ENCODE peak calls at places on chromosome 19, in five cellular contexts. One of them, this sample, is unnamed.

GRCh38 chr19:46515879-46516350 is 20.2 kb upstream of the PNMA8B start:
- ATAC-seq in activated CD4-positive, alpha-beta T cell treated with anti-CD3 and anti-CD28 coated beads for 36 hours: peak; percentile 87
- ATAC-seq in activated T-cell treated with anti-CD3 and anti-CD28 coated beads, Interleukin-2, amount 50 U/mL, for 4 hours: peak; percentile 65
- ATAC-seq in T-cell: peak; percentile 78
- ATAC-seq in activated CD8-positive, alpha-beta T cell treated with anti-CD3 and anti-CD28 coated beads, Interleukin-2, amount 10 ng/mL, durations not matched to agents 7 days and 5 days: peak; percentile 62
- ATAC-seq in this sample: peak; percentile 64

GRCh38 chr19:49453757-49454248 is 778 bp downstream of the ALDH16A1 start:
- ATAC-seq in activated CD4-positive, alpha-beta T cell treated with anti-CD3 and anti-CD28 coated beads for 36 hours: no peak
- ATAC-seq in activated T-cell treated with anti-CD3 and anti-CD28 coated beads, Interleukin-2, amount 50 U/mL, for 4 hours: no peak
- ATAC-seq in T-cell: no peak
- ATAC-seq in activated CD8-positive, alpha-beta T cell treated with anti-CD3 and anti-CD28 coated beads, Interleukin-2, amount 10 ng/mL, durations not matched to agents 7 days and 5 days: peak; percentile 4
- ATAC-seq in this sample: no peak

GRCh38 chr19:835201-835810 is 5.5 kb upstream of the PRTN3 start:
- ATAC-seq in activated CD4-positive, alpha-beta T cell treated with anti-CD3 and anti-CD28 coated beads for 36 hours: no peak
- ATAC-seq in activated T-cell treated with anti-CD3 and anti-CD28 coated beads, Interleukin-2, amount 50 U/mL, for 4 hours: no peak
- ATAC-seq in T-cell: no peak
- ATAC-seq in activated CD8-positive, alpha-beta T cell treated with anti-CD3 and anti-CD28 coated beads, Interleukin-2, amount 10 ng/mL, durations not matched to agents 7 days and 5 days: no peak
- ATAC-seq in this sample: peak; percentile 99

GRCh38 chr19:51687791-51688664 is 5.1 kb upstream of the SPACA6 start:
- ATAC-seq in activated CD4-positive, alpha-beta T cell treated with anti-CD3 and anti-CD28 coated beads for 36 hours: no peak
- ATAC-seq in activated T-cell treated with anti-CD3 and anti-CD28 coated beads, Interleukin-2, amount 50 U/mL, for 4 hours: no peak
- ATAC-seq in T-cell: no peak
- ATAC-seq in activated CD8-positive, alpha-beta T cell treated with anti-CD3 and anti-CD28 coated beads, Interleukin-2, amount 10 ng/mL, durations not matched to agents 7 days and 5 days: no peak
- ATAC-seq in this sample: no peak

GRCh38 chr19:32649751-32650150 is 25.2 kb downstream of the ANKRD27 start:
- ATAC-seq in activated CD4-positive, alpha-beta T cell treated with anti-CD3 and anti-CD28 coated beads for 36 hours: no peak
- ATAC-seq in activated T-cell treated with anti-CD3 and anti-CD28 coated beads, Interleukin-2, amount 50 U/mL, for 4 hours: no peak
- ATAC-seq in T-cell: no peak
- ATAC-seq in activated CD8-positive, alpha-beta T cell treated with anti-CD3 and anti-CD28 coated beads, Interleukin-2, amount 10 ng/mL, durations not matched to agents 7 days and 5 days: no peak
- ATAC-seq in this sample: no peak

GRCh38 chr19:56917998-56918397 is 77.5 kb upstream of the PEG3 start:
- ATAC-seq in activated CD4-positive, alpha-beta T cell treated with anti-CD3 and anti-CD28 coated beads for 36 hours: no peak
- ATAC-seq in activated T-cell treated with anti-CD3 and anti-CD28 coated beads, Interleukin-2, amount 50 U/mL, for 4 hours: no peak
- ATAC-seq in T-cell: no peak
- ATAC-seq in activated CD8-positive, alpha-beta T cell treated with anti-CD3 and anti-CD28 coated beads, Interleukin-2, amount 10 ng/mL, durations not matched to agents 7 days and 5 days: no peak
- ATAC-seq in this sample: no peak

GRCh38 chr19:19460761-19461265 is 54.5 kb downstream of the TSSK6 start:
- ATAC-seq in activated CD4-positive, alpha-beta T cell treated with anti-CD3 and anti-CD28 coated beads for 36 hours: peak; percentile 67
- ATAC-seq in activated T-cell treated with anti-CD3 and anti-CD28 coated beads, Interleukin-2, amount 50 U/mL, for 4 hours: peak; percentile 67
- ATAC-seq in T-cell: peak; percentile 74
- ATAC-seq in activated CD8-positive, alpha-beta T cell treated with anti-CD3 and anti-CD28 coated beads, Interleukin-2, amount 10 ng/mL, durations not matched to agents 7 days and 5 days: peak; percentile 73
- ATAC-seq in this sample: peak; percentile 76

GRCh38 chr19:11767633-11768133 is 883 bp downstream of the ZNF441 start:
- ATAC-seq in activated CD4-positive, alpha-beta T cell treated with anti-CD3 and anti-CD28 coated beads for 36 hours: no peak
- ATAC-seq in activated T-cell treated with anti-CD3 and anti-CD28 coated beads, Interleukin-2, amount 50 U/mL, for 4 hours: no peak
- ATAC-seq in T-cell: no peak
- ATAC-seq in activated CD8-positive, alpha-beta T cell treated with anti-CD3 and anti-CD28 coated beads, Interleukin-2, amount 10 ng/mL, durations not matched to agents 7 days and 5 days: no peak
- ATAC-seq in this sample: peak; percentile 2

GRCh38 chr19:13094285-13094595 is 8.4 kb downstream of the LYL1 start:
- ATAC-seq in activated CD4-positive, alpha-beta T cell treated with anti-CD3 and anti-CD28 coated beads for 36 hours: no peak
- ATAC-seq in activated T-cell treated with anti-CD3 and anti-CD28 coated beads, Interleukin-2, amount 50 U/mL, for 4 hours: no peak
- ATAC-seq in T-cell: no peak
- ATAC-seq in activated CD8-positive, alpha-beta T cell treated with anti-CD3 and anti-CD28 coated beads, Interleukin-2, amount 10 ng/mL, durations not matched to agents 7 days and 5 days: no peak
- ATAC-seq in this sample: no peak

GRCh38 chr19:28465317-28466086 is 747.4 kb downstream of the UQCRFS1 start:
- ATAC-seq in activated CD4-positive, alpha-beta T cell treated with anti-CD3 and anti-CD28 coated beads for 36 hours: no peak
- ATAC-seq in activated T-cell treated with anti-CD3 and anti-CD28 coated beads, Interleukin-2, amount 50 U/mL, for 4 hours: no peak
- ATAC-seq in T-cell: no peak
- ATAC-seq in activated CD8-positive, alpha-beta T cell treated with anti-CD3 and anti-CD28 coated beads, Interleukin-2, amount 10 ng/mL, durations not matched to agents 7 days and 5 days: no peak
- ATAC-seq in this sample: no peak

GRCh38 chr19:38619361-38620174 is 580 bp downstream of the EIF3K start:
- ATAC-seq in activated CD4-positive, alpha-beta T cell treated with anti-CD3 and anti-CD28 coated beads for 36 hours: no peak
- ATAC-seq in activated T-cell treated with anti-CD3 and anti-CD28 coated beads, Interleukin-2, amount 50 U/mL, for 4 hours: peak; percentile 1
- ATAC-seq in T-cell: no peak
- ATAC-seq in activated CD8-positive, alpha-beta T cell treated with anti-CD3 and anti-CD28 coated beads, Interleukin-2, amount 10 ng/mL, durations not matched to agents 7 days and 5 days: no peak
- ATAC-seq in this sample: no peak

GRCh38 chr19:5961969-5962945 is 15.7 kb downstream of the RANBP3 start:
- ATAC-seq in activated CD4-positive, alpha-beta T cell treated with anti-CD3 and anti-CD28 coated beads for 36 hours: peak; percentile 96
- ATAC-seq in activated T-cell treated with anti-CD3 and anti-CD28 coated beads, Interleukin-2, amount 50 U/mL, for 4 hours: peak; percentile 85
- ATAC-seq in T-cell: peak; percentile 94
- ATAC-seq in activated CD8-positive, alpha-beta T cell treated with anti-CD3 and anti-CD28 coated beads, Interleukin-2, amount 10 ng/mL, durations not matched to agents 7 days and 5 days: peak; percentile 90
- ATAC-seq in this sample: peak; percentile 87

GRCh38 chr19:28686741-28687140 is 526.2 kb downstream of the UQCRFS1 start:
- ATAC-seq in activated CD4-positive, alpha-beta T cell treated with anti-CD3 and anti-CD28 coated beads for 36 hours: no peak
- ATAC-seq in activated T-cell treated with anti-CD3 and anti-CD28 coated beads, Interleukin-2, amount 50 U/mL, for 4 hours: no peak
- ATAC-seq in T-cell: no peak
- ATAC-seq in activated CD8-positive, alpha-beta T cell treated with anti-CD3 and anti-CD28 coated beads, Interleukin-2, amount 10 ng/mL, durations not matched to agents 7 days and 5 days: no peak
- ATAC-seq in this sample: no peak

GRCh38 chr19:16373539-16373938 is 48.9 kb downstream of the KLF2 start:
- ATAC-seq in activated CD4-positive, alpha-beta T cell treated with anti-CD3 and anti-CD28 coated beads for 36 hours: no peak
- ATAC-seq in activated T-cell treated with anti-CD3 and anti-CD28 coated beads, Interleukin-2, amount 50 U/mL, for 4 hours: no peak
- ATAC-seq in T-cell: no peak
- ATAC-seq in activated CD8-positive, alpha-beta T cell treated with anti-CD3 and anti-CD28 coated beads, Interleukin-2, amount 10 ng/mL, durations not matched to agents 7 days and 5 days: no peak
- ATAC-seq in this sample: no peak

GRCh38 chr19:5172859-5173577 is 167.6 kb downstream of the PTPRS start:
- ATAC-seq in activated CD4-positive, alpha-beta T cell treated with anti-CD3 and anti-CD28 coated beads for 36 hours: peak; percentile 52
- ATAC-seq in activated T-cell treated with anti-CD3 and anti-CD28 coated beads, Interleukin-2, amount 50 U/mL, for 4 hours: no peak
- ATAC-seq in T-cell: no peak
- ATAC-seq in activated CD8-positive, alpha-beta T cell treated with anti-CD3 and anti-CD28 coated beads, Interleukin-2, amount 10 ng/mL, durations not matched to agents 7 days and 5 days: no peak
- ATAC-seq in this sample: no peak

This sample was measured in stimulated activated memory B cell treated with anti-CD40 and anti-IgM and Interleukin-4, amounts not matched to agents 10 μg/mL and 1 μg/mL and 100 μg/mL, for 72 hours.